ENCODE peak calls at places on chromosomes 16 and 17, in seven cellular contexts. F is tibial nerve, J is neural progenitor cell, X is SK-N-SH, K is Peyer's patch, L is AG04450, D is body of pancreas. O is an unnamed sample.
A peak's percentile ranks its signal among the peaks of the same experiment; 100 is the strongest.

GRCh38 chr17:47204722-47205418 is 4.3 kb upstream of the MYL4 start:
- DNase-seq in F (no peak), J (no peak), X (no peak), K (no peak), L (no peak), D (no peak), O (no peak)

GRCh38 chr16:56607675-56608042 is 725 bp upstream of the MT2A start:
- DNase-seq in F (no peak), J (no peak), X (no peak), K (peak; percentile 53), L (no peak), D (no peak), O (no peak)

GRCh38 chr16:28010671-28011070 is 52.8 kb downstream of the GSG1L start:
- DNase-seq in F (no peak), J (no peak), X (no peak), K (no peak), L (no peak), D (no peak), O (no peak)

GRCh38 chr17:80455328-80455710 is 21.1 kb downstream of the NPTX1 start:
- DNase-seq in F (peak; percentile 26), J (peak; percentile 86), X (peak; percentile 92), K (no peak), L (no peak), D (no peak), O (no peak)

GRCh38 chr16:83060-83603 is 5.1 kb downstream of the MPG start:
- DNase-seq in F (no peak), J (no peak), X (no peak), K (no peak), L (no peak), D (no peak), O (no peak)

GRCh38 chr16:27708651-27709050 is 158.7 kb downstream of the KATNIP start:
- DNase-seq in F (no peak), J (no peak), X (no peak), K (peak; percentile 26), L (no peak), D (no peak), O (no peak)

GRCh38 chr17:36849871-36850348 is 87.4 kb upstream of the LHX1 start:
- DNase-seq in F (no peak), J (peak; percentile 40), X (no peak), K (no peak), L (no peak), D (no peak), O (no peak)

GRCh38 chr16:1828645-1829410 is 1.8 kb downstream of the FAHD1 start:
- DNase-seq in F (no peak), J (no peak), X (no peak), K (peak; percentile 59), L (no peak), D (no peak), O (no peak)

GRCh38 chr17:28700830-28701492 is 10.7 kb downstream of the PROCA1 start:
- DNase-seq in F (no peak), J (no peak), X (no peak), K (no peak), L (no peak), D (no peak), O (no peak)

DNA sequence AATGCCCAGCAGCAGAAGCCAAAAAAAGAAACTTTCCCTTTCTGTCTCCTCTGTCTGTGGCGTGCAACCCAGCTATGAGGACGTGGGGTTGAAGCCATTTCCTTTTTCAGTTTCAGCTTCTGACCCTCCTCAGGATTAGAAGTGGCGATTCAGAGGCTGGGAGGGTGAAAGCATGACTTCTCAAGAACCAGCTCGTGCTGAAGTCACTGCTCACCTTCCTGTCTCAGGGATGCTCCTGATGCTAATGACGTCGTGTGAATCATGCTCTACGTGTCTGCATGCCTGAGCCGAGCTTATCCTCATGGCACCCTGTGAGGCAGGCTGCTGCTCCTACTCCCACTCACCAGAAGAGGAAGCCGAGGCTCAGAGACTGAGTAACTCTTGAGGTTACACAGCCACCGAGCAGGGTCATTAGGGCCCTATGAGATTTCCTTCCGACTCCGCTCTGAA is 5.7 kb upstream of the LPO start:
- DNase-seq in F (no peak), J (no peak), X (no peak), K (no peak), L (peak; percentile 27), D (no peak), O (no peak)
- TF ChIP-seq CTCF in F (no peak), J (no peak), X (no peak), K (no peak), L (no peak), D (no peak), O (no peak)

DNA sequence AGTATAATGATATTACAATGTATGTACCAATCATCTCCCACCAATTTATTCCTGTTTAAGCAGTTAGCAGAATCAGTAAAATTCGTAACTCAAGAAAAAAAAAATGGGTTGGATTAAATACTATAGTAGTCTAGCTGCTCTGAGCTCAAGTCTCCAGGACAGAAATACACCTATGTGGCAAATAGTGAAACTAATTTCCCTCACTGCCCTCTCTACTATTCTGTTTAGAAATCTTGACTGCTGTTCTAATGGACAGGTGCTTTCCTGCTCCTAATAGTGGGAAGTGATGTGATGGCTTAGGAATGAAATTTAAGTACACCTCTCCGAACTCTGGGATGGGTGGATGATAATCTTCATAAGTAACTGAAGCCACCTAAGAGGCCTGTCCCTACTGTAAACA is 175.7 kb downstream of the KCNJ2 start:
- DNase-seq in F (no peak), J (no peak), X (no peak), K (no peak), L (no peak), D (no peak), O (no peak)
- H3K9me3 ChIP-seq in F (no peaks in the 10 kb centered on the region), J (no peaks in the 10 kb centered on the region), X (no peaks in the 10 kb centered on the region), K (no peaks in the 10 kb centered on the region), L (no peaks in the 10 kb centered on the region), D (no peaks in the 10 kb centered on the region), O (no peaks in the 10 kb centered on the region)

GRCh38 chr17:68327823-68328557 is 36.7 kb downstream of the ARSG start:
- DNase-seq in F (no peak), J (no peak), X (no peak), K (no peak), L (no peak), D (no peak), O (no peak)
- TF ChIP-seq CTCF in F (no peak), J (peak; percentile 11), X (no peak), K (no peak), L (no peak), D (no peak), O (no peak)

GRCh38 chr17:77704048-77704815 is 254.3 kb upstream of the TNRC6C start:
- DNase-seq in F (no peak), J (no peak), X (no peak), K (no peak), L (no peak), D (no peak), O (no peak)
- H3K9me3 ChIP-seq in F (no peaks in the 10 kb centered on the region), J (peaks cover 19% of the 10 kb centered on the region), X (peaks cover 3% of the 10 kb centered on the region), K (no peaks in the 10 kb centered on the region), L (peaks cover 11% of the 10 kb centered on the region), D (peaks cover 33% of the 10 kb centered on the region), O (peaks cover 14% of the 10 kb centered on the region)

GRCh38 chr17:5254414-5254813 is 19.8 kb upstream of the SCIMP start:
- DNase-seq in F (no peak), J (no peak), X (no peak), K (no peak), L (no peak), D (no peak), O (no peak)

GRCh38 chr17:5254903-5255521 is 20.4 kb upstream of the SCIMP start:
- DNase-seq in F (no peak), J (no peak), X (no peak), K (no peak), L (no peak), D (no peak), O (no peak)

GRCh38 chr17:5248821-5249479 is 14.3 kb upstream of the SCIMP start:
- DNase-seq in F (no peak), J (no peak), X (no peak), K (no peak), L (no peak), D (no peak), O (no peak)

DNA sequence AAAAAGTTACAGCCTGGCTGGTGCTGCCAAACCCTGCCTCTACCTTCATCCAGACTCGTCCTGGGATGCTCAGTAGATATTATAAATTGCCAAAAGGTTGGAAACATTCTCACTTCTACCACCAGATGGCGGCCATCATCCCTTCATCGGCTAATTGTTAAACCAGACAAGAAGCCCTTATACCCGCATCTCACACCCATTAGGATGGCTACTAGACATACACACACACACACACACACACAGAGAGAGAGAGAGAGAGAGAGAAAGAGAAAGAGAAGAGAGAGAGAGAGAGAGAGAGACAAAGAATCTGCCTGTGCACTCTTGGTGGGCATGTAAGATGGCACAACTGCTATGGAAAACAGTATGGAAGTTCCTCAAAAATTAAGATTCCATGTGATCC is 15.0 kb upstream of the SCIMP start:
- DNase-seq in F (peak; percentile 27), J (peak; percentile 72), X (peak; percentile 78), K (no peak), L (peak; percentile 38), D (peak; percentile 61), O (no peak)
- TF ChIP-seq CTCF in F (peak; percentile 74), J (peak; percentile 72), X (peak; percentile 74), K (peak; percentile 48), L (peak; percentile 72), D (peak; percentile 79), O (peak; percentile 88)

DNA sequence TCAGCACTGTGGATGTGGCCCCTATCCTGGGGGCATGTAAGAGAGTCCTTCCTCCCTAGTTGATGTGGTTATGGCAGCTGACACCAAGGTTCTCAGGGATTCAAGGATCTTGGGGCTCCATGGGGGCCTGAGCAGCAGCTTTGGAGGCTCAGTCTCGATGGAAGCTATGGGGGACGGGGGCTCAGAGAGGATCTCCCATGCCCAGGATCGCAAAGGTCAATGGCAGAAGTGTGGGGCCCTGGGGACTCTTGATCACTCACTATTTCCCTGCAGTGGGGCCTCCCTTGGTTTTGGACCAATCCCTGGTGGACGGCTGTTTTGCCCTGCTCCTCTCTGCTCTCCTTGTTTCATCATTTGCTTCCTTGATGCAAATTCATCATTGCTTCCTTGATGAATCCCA is 885.9 kb downstream of the CDH8 start:
- DNase-seq in F (no peak), J (no peak), X (no peak), K (no peak), L (no peak), D (no peak), O (no peak)
- H3K9me3 ChIP-seq in F (no peaks in the 10 kb centered on the region), J (no peaks in the 10 kb centered on the region), X (no peaks in the 10 kb centered on the region), K (no peaks in the 10 kb centered on the region), L (peaks cover 20% of the 10 kb centered on the region), D (no peaks in the 10 kb centered on the region), O (no peaks in the 10 kb centered on the region)

DNA sequence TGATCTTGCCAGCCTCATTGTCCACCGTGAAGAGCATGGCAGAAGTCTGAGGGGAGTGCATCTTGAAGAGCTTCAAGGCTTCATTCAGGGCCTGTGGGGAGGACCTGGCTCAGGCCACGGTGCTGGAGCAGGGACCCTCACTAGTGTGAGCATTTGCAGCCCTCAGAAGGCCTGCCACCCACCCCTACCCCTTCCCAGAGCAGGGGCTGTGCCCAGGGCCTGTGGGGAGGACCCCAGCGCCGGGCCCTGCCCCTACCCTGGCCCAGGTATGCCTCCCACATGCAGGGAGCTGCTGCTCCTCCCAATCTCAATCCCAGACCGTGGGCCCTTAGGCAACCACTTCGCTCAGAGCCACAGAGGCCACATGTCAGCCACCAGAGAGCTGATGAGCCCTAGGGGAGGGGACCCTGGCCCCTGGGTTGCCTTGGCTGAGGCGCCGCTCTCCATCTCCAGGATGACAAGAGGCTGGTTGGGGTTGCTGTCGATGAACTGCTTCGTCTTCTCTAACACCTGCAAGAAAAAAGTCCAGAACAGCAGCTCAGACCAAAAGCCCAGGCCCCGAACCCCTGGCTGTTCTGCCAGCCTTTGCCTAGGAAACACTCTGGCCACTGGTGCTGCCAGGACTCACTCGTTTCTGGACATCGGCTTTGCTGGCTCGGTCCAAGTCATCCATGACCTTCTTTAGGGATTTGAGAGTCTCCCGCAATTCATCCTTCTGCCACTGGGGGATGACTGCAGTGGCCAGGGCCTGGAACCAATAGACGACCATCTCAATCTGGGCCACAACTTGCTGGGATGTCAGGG is 1.8 kb upstream of the EXOSC6 start:
- DNase-seq in F (no peak), J (peak; percentile 67), X (peak; percentile 62), K (no peak), L (no peak), D (peak; percentile 30), O (no peak)
- TF ChIP-seq CTCF in F (peak; percentile 20), J (peak; percentile 58), X (peak; percentile 55), K (peak; percentile 23), L (peak; percentile 69), D (peak; percentile 41), O (peak; percentile 55)